ENCODE peak calls at places on chromosomes 6 and 20, in five cellular contexts. D is NCI-H1092 treated with DMSO at 0.1 percent for 48 hours, P is cerebellar cortex, M is epithelial cell of esophagus, W is kidney tubule cell. F is an unnamed sample.

GRCh38 chr6:148343028-148343374 is 363 bp downstream of the SASH1 start:
- DNase-seq in P (no peak), M (no peak), W (no peak), D (no peak), F (no peak)

GRCh38 chr6:56714982-56715456 is 72.3 kb upstream of the DST start:
- DNase-seq in D (no peak), W (peak; percentile 94), P (peak; percentile 40), M (peak; percentile 76), F (peak; percentile 84)

GRCh38 chr6:166646716-166647115 is 19.7 kb upstream of the RPS6KA2 start:
- DNase-seq in M (no peak), D (no peak), P (no peak), W (no peak), F (no peak)

GRCh38 chr20:25750765-25751696 is 54.4 kb upstream of the ZNF337 start:
- DNase-seq in M (peak; percentile 55), D (no peak), W (peak; percentile 57), P (peak; percentile 51), F (peak; percentile 63)

GRCh38 chr6:38020593-38020992 is 201.1 kb downstream of the ZFAND3 start:
- DNase-seq in D (peak; percentile 89), W (no peak), M (no peak), P (peak; percentile 51), F (no peak)

GRCh38 chr6:107179004-107179403 is 63.7 kb upstream of the BEND3 start:
- DNase-seq in M (peak; percentile 39), W (no peak), D (no peak), P (no peak), F (no peak)

GRCh38 chr6:150499882-150500312 is 99.8 kb upstream of the PLEKHG1 start:
- DNase-seq in D (no peak), W (no peak), P (no peak), M (no peak), F (no peak)

GRCh38 chr20:63553933-63554290 is at the start of gene FNDC11:
- DNase-seq in D (no peak), W (no peak), M (peak; percentile 20), P (no peak), F (no peak)

GRCh38 chr6:160972111-160972510 is 19.5 kb upstream of the MAP3K4 start:
- DNase-seq in M (peak; percentile 93), W (peak; percentile 26), D (no peak), P (no peak), F (peak; percentile 93)

GRCh38 chr6:33906413-33906812 is 102.6 kb upstream of the MLN start:
- DNase-seq in D (no peak), W (no peak), P (no peak), M (peak; percentile 17), F (no peak)

GRCh38 chr6:41901882-41902519 is 6.8 kb upstream of the USP49 start:
- DNase-seq in D (no peak), P (peak; percentile 14), M (no peak), W (peak; percentile 35), F (no peak)

F was measured in mammary epithelial cell.